ENCODE peak calls at places on chromosomes 7 and 10, in eight cellular contexts. One of them, this sample, is unnamed.

GRCh38 chr10:62038609-62039190 is 137.2 kb downstream of the ARID5B start:
- DNase-seq in neural progenitor cell: peak; percentile 67
- DNase-seq in choroid plexus epithelial cell: peak; percentile 90
- DNase-seq in right atrium auricular region: peak; percentile 77
- DNase-seq in mesothelial cell of epicardium: peak; percentile 66
- DNase-seq in coronary artery: no peak
- DNase-seq in HL-60: peak; percentile 32
- DNase-seq in psoas muscle: peak; percentile 77
- DNase-seq in this sample: peak; percentile 75

GRCh38 chr10:68423522-68423921 is 16.4 kb upstream of the RUFY2 start:
- DNase-seq in neural progenitor cell: no peak
- DNase-seq in choroid plexus epithelial cell: no peak
- DNase-seq in right atrium auricular region: peak; percentile 13
- DNase-seq in mesothelial cell of epicardium: no peak
- DNase-seq in coronary artery: no peak
- DNase-seq in HL-60: no peak
- DNase-seq in psoas muscle: no peak
- DNase-seq in this sample: no peak

GRCh38 chr7:14092376-14092775 is 102.9 kb upstream of the ETV1 start:
- DNase-seq in neural progenitor cell: no peak
- DNase-seq in choroid plexus epithelial cell: no peak
- DNase-seq in right atrium auricular region: no peak
- DNase-seq in mesothelial cell of epicardium: no peak
- DNase-seq in coronary artery: no peak
- DNase-seq in HL-60: no peak
- DNase-seq in psoas muscle: no peak
- DNase-seq in this sample: no peak

GRCh38 chr7:18610331-18610948 is 114.9 kb downstream of the HDAC9 start:
- DNase-seq in neural progenitor cell: peak; percentile 64
- DNase-seq in choroid plexus epithelial cell: peak; percentile 57
- DNase-seq in right atrium auricular region: no peak
- DNase-seq in mesothelial cell of epicardium: no peak
- DNase-seq in coronary artery: no peak
- DNase-seq in HL-60: no peak
- DNase-seq in psoas muscle: no peak
- DNase-seq in this sample: peak; percentile 15

GRCh38 chr7:22663721-22664120 is 63.3 kb upstream of the IL6 start:
- DNase-seq in neural progenitor cell: no peak
- DNase-seq in choroid plexus epithelial cell: peak; percentile 68
- DNase-seq in right atrium auricular region: no peak
- DNase-seq in mesothelial cell of epicardium: no peak
- DNase-seq in coronary artery: no peak
- DNase-seq in HL-60: no peak
- DNase-seq in psoas muscle: no peak
- DNase-seq in this sample: no peak

GRCh38 chr7:16962986-16963385 is 81.2 kb upstream of the AGR3 start:
- DNase-seq in neural progenitor cell: no peak
- DNase-seq in choroid plexus epithelial cell: peak; percentile 26
- DNase-seq in right atrium auricular region: no peak
- DNase-seq in mesothelial cell of epicardium: no peak
- DNase-seq in coronary artery: no peak
- DNase-seq in HL-60: no peak
- DNase-seq in psoas muscle: no peak
- DNase-seq in this sample: no peak

GRCh38 chr7:106568680-106569499 is 92.1 kb downstream of the CCDC71L start:
- DNase-seq in neural progenitor cell: no peak
- DNase-seq in choroid plexus epithelial cell: peak; percentile 92
- DNase-seq in right atrium auricular region: no peak
- DNase-seq in mesothelial cell of epicardium: no peak
- DNase-seq in coronary artery: no peak
- DNase-seq in HL-60: peak; percentile 54
- DNase-seq in psoas muscle: no peak
- DNase-seq in this sample: peak; percentile 95

GRCh38 chr7:96778263-96778662 is 68.6 kb upstream of the SEM1 start:
- DNase-seq in neural progenitor cell: peak; percentile 29
- DNase-seq in choroid plexus epithelial cell: no peak
- DNase-seq in right atrium auricular region: no peak
- DNase-seq in mesothelial cell of epicardium: no peak
- DNase-seq in coronary artery: no peak
- DNase-seq in HL-60: no peak
- DNase-seq in psoas muscle: no peak
- DNase-seq in this sample: no peak

GRCh38 chr7:16657656-16658279 is 11.8 kb downstream of the BZW2 start:
- DNase-seq in neural progenitor cell: peak; percentile 59
- DNase-seq in choroid plexus epithelial cell: peak; percentile 87
- DNase-seq in right atrium auricular region: no peak
- DNase-seq in mesothelial cell of epicardium: no peak
- DNase-seq in coronary artery: no peak
- DNase-seq in HL-60: peak; percentile 31
- DNase-seq in psoas muscle: peak; percentile 59
- DNase-seq in this sample: peak; percentile 91

GRCh38 chr7:151131284-151131621 is 36.2 kb downstream of the GBX1 start:
- DNase-seq in neural progenitor cell: no peak
- DNase-seq in choroid plexus epithelial cell: no peak
- DNase-seq in right atrium auricular region: no peak
- DNase-seq in mesothelial cell of epicardium: no peak
- DNase-seq in coronary artery: no peak
- DNase-seq in HL-60: no peak
- DNase-seq in psoas muscle: no peak
- DNase-seq in this sample: no peak

GRCh38 chr7:127890726-127891125 is 140.5 kb downstream of the LRRC4 start:
- DNase-seq in neural progenitor cell: no peak
- DNase-seq in choroid plexus epithelial cell: no peak
- DNase-seq in right atrium auricular region: no peak
- DNase-seq in mesothelial cell of epicardium: no peak
- DNase-seq in coronary artery: no peak
- DNase-seq in HL-60: peak; percentile 71
- DNase-seq in psoas muscle: no peak
- DNase-seq in this sample: no peak

GRCh38 chr7:41566581-41566980 is 136.3 kb downstream of the INHBA start:
- DNase-seq in neural progenitor cell: no peak
- DNase-seq in choroid plexus epithelial cell: no peak
- DNase-seq in right atrium auricular region: no peak
- DNase-seq in mesothelial cell of epicardium: no peak
- DNase-seq in coronary artery: no peak
- DNase-seq in HL-60: no peak
- DNase-seq in psoas muscle: no peak
- DNase-seq in this sample: no peak

GRCh38 chr7:41568135-41568534 is 134.8 kb downstream of the INHBA start:
- DNase-seq in neural progenitor cell: no peak
- DNase-seq in choroid plexus epithelial cell: no peak
- DNase-seq in right atrium auricular region: no peak
- DNase-seq in mesothelial cell of epicardium: no peak
- DNase-seq in coronary artery: no peak
- DNase-seq in HL-60: no peak
- DNase-seq in psoas muscle: no peak
- DNase-seq in this sample: no peak

GRCh38 chr7:41565655-41566054 is 137.2 kb downstream of the INHBA start:
- DNase-seq in neural progenitor cell: peak; percentile 76
- DNase-seq in choroid plexus epithelial cell: no peak
- DNase-seq in right atrium auricular region: no peak
- DNase-seq in mesothelial cell of epicardium: no peak
- DNase-seq in coronary artery: no peak
- DNase-seq in HL-60: no peak
- DNase-seq in psoas muscle: no peak
- DNase-seq in this sample: no peak

GRCh38 chr7:41570766-41571165 is 132.1 kb downstream of the INHBA start:
- DNase-seq in neural progenitor cell: no peak
- DNase-seq in choroid plexus epithelial cell: no peak
- DNase-seq in right atrium auricular region: no peak
- DNase-seq in mesothelial cell of epicardium: no peak
- DNase-seq in coronary artery: no peak
- DNase-seq in HL-60: no peak
- DNase-seq in psoas muscle: no peak
- DNase-seq in this sample: no peak

DNA sequence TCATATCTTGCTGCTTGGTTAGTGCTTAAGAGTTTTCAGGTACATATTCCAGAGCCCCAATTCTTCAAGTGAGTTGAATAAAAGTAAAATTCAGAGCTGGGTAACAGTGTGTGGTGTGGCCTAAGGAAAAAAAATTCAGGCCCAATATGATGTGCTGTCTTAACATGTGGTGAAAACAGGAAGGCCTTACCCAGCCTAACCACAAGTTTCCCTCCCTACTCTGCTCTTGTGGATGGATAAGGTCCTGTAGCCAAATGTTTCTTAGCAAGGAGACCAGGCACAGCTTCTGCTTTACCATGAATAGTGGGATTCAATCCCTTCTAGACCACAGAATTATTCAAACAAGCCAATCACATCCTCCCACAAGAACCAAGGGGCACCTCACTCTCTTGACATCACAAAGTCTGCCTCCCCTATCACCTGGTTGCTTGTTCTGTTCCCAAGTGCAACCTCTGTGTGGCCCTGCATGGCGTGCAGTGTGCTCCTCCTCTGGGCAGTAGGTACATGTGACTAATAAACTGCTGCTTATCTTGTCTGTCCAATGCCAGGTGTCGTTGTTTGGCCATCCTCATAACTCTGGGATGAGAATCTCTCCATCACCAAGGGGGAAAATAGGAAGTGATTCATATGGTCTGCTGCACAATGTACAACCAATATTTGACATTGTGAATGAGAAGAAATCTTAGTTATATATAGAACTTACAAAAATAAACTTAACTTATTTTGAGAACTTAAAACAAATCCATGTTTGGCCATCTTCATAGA is 135.4 kb downstream of the INHBA start:
- DNase-seq in neural progenitor cell: no peak
- DNase-seq in choroid plexus epithelial cell: peak; percentile 26
- DNase-seq in right atrium auricular region: no peak
- DNase-seq in mesothelial cell of epicardium: no peak
- DNase-seq in coronary artery: no peak
- DNase-seq in HL-60: peak; percentile 68
- DNase-seq in psoas muscle: no peak
- DNase-seq in this sample: peak; percentile 31
- TF ChIP-seq CTCF in neural progenitor cell: no peak
- TF ChIP-seq CTCF in choroid plexus epithelial cell: no peak
- TF ChIP-seq CTCF in right atrium auricular region: no peak
- TF ChIP-seq CTCF in mesothelial cell of epicardium: no peak
- TF ChIP-seq CTCF in coronary artery: no peak
- TF ChIP-seq CTCF in HL-60: no peak
- TF ChIP-seq CTCF in psoas muscle: no peak
- TF ChIP-seq CTCF in this sample: no peak

GRCh38 chr10:96692427-96692826 is 27.9 kb downstream of the PIK3AP1 start:
- DNase-seq in neural progenitor cell: no peak
- DNase-seq in choroid plexus epithelial cell: no peak
- DNase-seq in right atrium auricular region: no peak
- DNase-seq in mesothelial cell of epicardium: no peak
- DNase-seq in coronary artery: no peak
- DNase-seq in HL-60: no peak
- DNase-seq in psoas muscle: no peak
- DNase-seq in this sample: no peak

GRCh38 chr10:96688789-96689188 is 31.5 kb downstream of the PIK3AP1 start:
- DNase-seq in neural progenitor cell: no peak
- DNase-seq in choroid plexus epithelial cell: no peak
- DNase-seq in right atrium auricular region: no peak
- DNase-seq in mesothelial cell of epicardium: no peak
- DNase-seq in coronary artery: no peak
- DNase-seq in HL-60: no peak
- DNase-seq in psoas muscle: no peak
- DNase-seq in this sample: no peak

GRCh38 chr10:96693431-96693830 is 26.9 kb downstream of the PIK3AP1 start:
- DNase-seq in neural progenitor cell: no peak
- DNase-seq in choroid plexus epithelial cell: no peak
- DNase-seq in right atrium auricular region: no peak
- DNase-seq in mesothelial cell of epicardium: no peak
- DNase-seq in coronary artery: no peak
- DNase-seq in HL-60: no peak
- DNase-seq in psoas muscle: no peak
- DNase-seq in this sample: no peak

GRCh38 chr10:96691761-96692160 is 28.6 kb downstream of the PIK3AP1 start:
- DNase-seq in neural progenitor cell: no peak
- DNase-seq in choroid plexus epithelial cell: no peak
- DNase-seq in right atrium auricular region: no peak
- DNase-seq in mesothelial cell of epicardium: no peak
- DNase-seq in coronary artery: no peak
- DNase-seq in HL-60: no peak
- DNase-seq in psoas muscle: no peak
- DNase-seq in this sample: peak; percentile 50

DNA sequence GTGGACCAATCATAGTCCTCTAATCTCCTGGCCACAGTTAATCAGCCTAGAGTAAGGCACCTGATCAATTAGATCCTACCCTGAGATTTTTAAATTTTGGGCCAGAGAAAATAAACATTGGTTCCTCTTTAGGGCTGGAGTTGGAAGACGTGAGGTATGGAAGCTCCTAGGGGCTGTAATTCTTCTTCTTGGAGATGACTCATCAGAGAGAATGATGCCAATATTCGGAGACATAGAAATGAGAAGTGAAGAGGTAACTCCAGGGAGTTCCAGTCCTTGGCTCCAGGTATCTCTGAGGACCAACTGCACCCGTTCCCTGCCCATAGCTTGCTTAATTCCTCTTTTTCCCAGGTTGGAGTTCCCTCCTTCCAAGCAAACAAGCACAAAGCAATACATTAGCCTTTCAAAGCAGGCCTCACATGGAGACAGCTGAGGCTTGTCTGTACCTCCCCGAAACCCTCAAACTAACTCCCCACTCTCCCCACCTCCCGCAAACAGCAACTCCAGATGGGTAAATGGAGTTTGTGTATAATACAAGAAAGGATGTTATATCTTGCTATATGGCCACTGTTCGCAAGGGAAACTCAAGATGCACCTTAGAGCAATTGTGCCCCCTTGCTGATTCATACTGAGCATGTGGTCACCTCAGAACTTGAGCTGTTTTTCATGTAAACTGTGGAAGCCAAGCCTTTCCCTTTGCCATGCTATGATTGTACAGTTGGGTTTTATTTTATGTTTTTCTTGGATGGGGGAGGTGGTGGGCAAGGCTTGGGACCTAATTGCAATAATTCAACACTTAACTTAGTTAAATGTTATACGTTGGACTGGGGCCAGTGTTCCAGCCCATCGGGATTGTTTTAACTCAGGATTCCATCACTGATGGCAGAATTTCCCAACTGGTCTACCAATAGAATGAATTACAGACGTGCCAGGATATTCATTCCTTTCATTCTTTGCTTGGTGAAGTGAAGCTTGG is 29.3 kb downstream of the PIK3AP1 start:
- DNase-seq in neural progenitor cell: no peak
- DNase-seq in choroid plexus epithelial cell: peak; percentile 14
- DNase-seq in right atrium auricular region: no peak
- DNase-seq in mesothelial cell of epicardium: no peak
- DNase-seq in coronary artery: no peak
- DNase-seq in HL-60: no peak
- DNase-seq in psoas muscle: no peak
- DNase-seq in this sample: peak; percentile 71
- TF ChIP-seq CTCF in neural progenitor cell: no peak
- TF ChIP-seq CTCF in choroid plexus epithelial cell: peak; percentile 17
- TF ChIP-seq CTCF in right atrium auricular region: no peak
- TF ChIP-seq CTCF in mesothelial cell of epicardium: no peak
- TF ChIP-seq CTCF in coronary artery: no peak
- TF ChIP-seq CTCF in HL-60: no peak
- TF ChIP-seq CTCF in psoas muscle: no peak
- TF ChIP-seq CTCF in this sample: no peak

GRCh38 chr7:54544356-54545240 is 2.4 kb downstream of the VSTM2A start:
- DNase-seq in neural progenitor cell: peak; percentile 60
- DNase-seq in choroid plexus epithelial cell: no peak
- DNase-seq in right atrium auricular region: no peak
- DNase-seq in mesothelial cell of epicardium: no peak
- DNase-seq in coronary artery: no peak
- DNase-seq in HL-60: no peak
- DNase-seq in psoas muscle: no peak
- DNase-seq in this sample: no peak
- TF ChIP-seq CTCF in neural progenitor cell: no peak
- TF ChIP-seq CTCF in choroid plexus epithelial cell: no peak
- TF ChIP-seq CTCF in right atrium auricular region: no peak
- TF ChIP-seq CTCF in mesothelial cell of epicardium: no peak
- TF ChIP-seq CTCF in coronary artery: no peak
- TF ChIP-seq CTCF in HL-60: no peak
- TF ChIP-seq CTCF in psoas muscle: no peak
- TF ChIP-seq CTCF in this sample: no peak

GRCh38 chr7:100705341-100705752 is 574 bp upstream of the POP7 start:
- DNase-seq in neural progenitor cell: peak; percentile 88
- DNase-seq in choroid plexus epithelial cell: peak; percentile 72
- DNase-seq in right atrium auricular region: peak; percentile 75
- DNase-seq in mesothelial cell of epicardium: peak; percentile 95
- DNase-seq in coronary artery: no peak
- DNase-seq in HL-60: peak; percentile 75
- DNase-seq in psoas muscle: peak; percentile 88
- DNase-seq in this sample: peak; percentile 58
- TF ChIP-seq CTCF in neural progenitor cell: peak; percentile 92
- TF ChIP-seq CTCF in choroid plexus epithelial cell: peak; percentile 93
- TF ChIP-seq CTCF in right atrium auricular region: peak; percentile 90
- TF ChIP-seq CTCF in mesothelial cell of epicardium: peak; percentile 98
- TF ChIP-seq CTCF in coronary artery: peak; percentile 91
- TF ChIP-seq CTCF in HL-60: peak; percentile 81
- TF ChIP-seq CTCF in psoas muscle: peak; percentile 90
- TF ChIP-seq CTCF in this sample: peak; percentile 84